ENCODE peak calls at places on chromosomes 5 and 9, in seven cellular contexts. Q is IMR-90, N is lower lobe of right lung, P is GM13976, X is B cell, Z is choroid plexus epithelial cell, B is chondrocyte. A is an unnamed sample.

GRCh38 chr5:116402235-116402634 is 172.4 kb downstream of the SEMA6A start:
- DNase-seq in Q (no peak), N (no peak), P (no peak), X (no peak), Z (no peak), B (no peak), A (no peak)

GRCh38 chr9:93031629-93032431 is 26.7 kb upstream of the SUSD3 start:
- DNase-seq in Q (no peak), N (no peak), P (no peak), X (no peak), Z (no peak), B (no peak), A (no peak)

GRCh38 chr9:70553718-70554673 is 139.5 kb upstream of the KLF9 start:
- DNase-seq in Q (peak), N (peak), P (no peak), X (no peak), Z (peak), B (no peak), A (no peak)

GRCh38 chr9:69599232-69599971 is 72.8 kb downstream of the APBA1 start:
- DNase-seq in Q (no peak), N (no peak), P (no peak), X (no peak), Z (no peak), B (no peak), A (no peak)

GRCh38 chr9:93958875-93959682 is 3.9 kb upstream of the BARX1 start:
- DNase-seq in Q (peak), N (no peak), P (no peak), X (no peak), Z (peak), B (peak), A (no peak)

GRCh38 chr5:89988998-89989690 is 420.4 kb downstream of the CETN3 start:
- DNase-seq in Q (no peak), N (no peak), P (no peak), X (no peak), Z (peak), B (no peak), A (no peak)

GRCh38 chr9:4175846-4176245 is 124.0 kb downstream of the GLIS3 start:
- DNase-seq in Q (peak), N (no peak), P (no peak), X (no peak), Z (no peak), B (no peak), A (no peak)

GRCh38 chr5:165631235-165631634 is 2125.8 kb downstream of the MAT2B start:
- DNase-seq in Q (no peak), N (no peak), P (no peak), X (no peak), Z (peak), B (no peak), A (no peak)

GRCh38 chr9:137580209-137580957 is 1.7 kb upstream of the DPH7 start:
- DNase-seq in Q (no peak), N (no peak), P (no peak), X (no peak), Z (no peak), B (no peak), A (no peak)

GRCh38 chr5:80806929-80807328 is 152.1 kb upstream of the DHFR start:
- DNase-seq in Q (no peak), N (no peak), P (no peak), X (no peak), Z (no peak), B (no peak), A (no peak)

GRCh38 chr5:132385321-132386105 is 16.0 kb downstream of the SLC22A5 start:
- DNase-seq in Q (peak), N (no peak), P (peak), X (peak), Z (peak), B (no peak), A (peak)

GRCh38 chr5:131413605-131414559 is 150.0 kb downstream of the CDC42SE2 start:
- DNase-seq in Q (no peak), N (no peak), P (peak), X (no peak), Z (peak), B (no peak), A (peak)

GRCh38 chr9:103361906-103362305 is 366.8 kb downstream of the CYLC2 start:
- DNase-seq in Q (no peak), N (no peak), P (no peak), X (no peak), Z (no peak), B (no peak), A (no peak)

GRCh38 chr5:154240595-154240994 is 50.1 kb downstream of the GALNT10 start:
- DNase-seq in Q (no peak), N (no peak), P (no peak), X (no peak), Z (no peak), B (no peak), A (no peak)

GRCh38 chr5:131814990-131815389 is 18.2 kb upstream of the FNIP1 start:
- DNase-seq in Q (peak), N (no peak), P (no peak), X (no peak), Z (peak), B (no peak), A (no peak)

GRCh38 chr5:113510836-113511451 is 2.5 kb upstream of the YTHDC2 start:
- DNase-seq in Q (peak), N (no peak), P (peak), X (no peak), Z (peak), B (no peak), A (peak)

GRCh38 chr5:113514263-113514590 is 733 bp downstream of the YTHDC2 start:
- DNase-seq in Q (no peak), N (no peak), P (peak), X (no peak), Z (no peak), B (no peak), A (peak)

GRCh38 chr5:113508756-113509155 is 4.7 kb upstream of the YTHDC2 start:
- DNase-seq in Q (no peak), N (no peak), P (no peak), X (no peak), Z (no peak), B (no peak), A (no peak)

GRCh38 chr5:113512341-113512740 is 1.2 kb upstream of the YTHDC2 start:
- DNase-seq in Q (no peak), N (no peak), P (no peak), X (no peak), Z (no peak), B (no peak), A (no peak)

GRCh38 chr5:113513384-113514262 is at the start of gene YTHDC2:
- DNase-seq in Q (peak), N (peak), P (peak), X (peak), Z (peak), B (peak), A (peak)
- TF ChIP-seq CTCF in Q (peak), N (no peak), P (peak), X (peak), Z (peak), B (peak), A (peak)

GRCh38 chr5:36943584-36943983 is 67.0 kb downstream of the NIPBL start:
- DNase-seq in Q (no peak), N (no peak), P (no peak), X (no peak), Z (no peak), B (no peak), A (no peak)

GRCh38 chr5:36946101-36946500 is 69.5 kb downstream of the NIPBL start:
- DNase-seq in Q (no peak), N (no peak), P (no peak), X (no peak), Z (no peak), B (no peak), A (no peak)

GRCh38 chr5:36945687-36946086 is 69.1 kb downstream of the NIPBL start:
- DNase-seq in Q (no peak), N (no peak), P (no peak), X (no peak), Z (no peak), B (no peak), A (no peak)

GRCh38 chr5:36944024-36944423 is 67.5 kb downstream of the NIPBL start:
- DNase-seq in Q (no peak), N (no peak), P (no peak), X (no peak), Z (no peak), B (no peak), A (no peak)

DNA sequence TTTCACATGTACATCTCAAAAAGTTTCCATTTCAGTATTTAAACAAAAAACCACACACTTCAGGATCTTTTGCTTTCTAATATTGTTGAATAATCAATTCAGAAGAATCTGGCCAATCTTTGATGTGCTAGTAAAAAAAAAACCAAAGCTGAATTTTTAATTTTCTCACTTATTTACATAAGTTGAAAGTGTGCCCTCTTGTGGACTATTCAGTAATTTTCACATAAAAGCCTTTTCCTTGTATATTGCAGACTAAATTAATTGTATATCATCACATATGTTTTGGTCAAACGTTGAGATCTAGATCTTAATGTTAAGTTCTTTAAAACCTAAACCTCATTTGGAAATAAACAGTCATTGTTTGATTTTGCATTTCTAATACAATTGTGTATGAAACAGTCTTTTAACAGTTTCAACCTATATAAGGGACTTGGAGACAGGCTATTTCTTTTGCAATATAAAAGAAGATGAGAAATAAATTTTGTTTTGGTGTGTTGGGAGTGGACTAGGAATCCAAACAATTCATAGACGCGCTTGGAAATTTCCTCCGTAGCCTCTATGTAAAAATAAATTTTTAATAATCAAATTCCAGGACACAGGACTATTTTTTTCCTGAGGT is 68.1 kb downstream of the NIPBL start:
- DNase-seq in Q (peak), N (no peak), P (peak), X (no peak), Z (peak), B (no peak), A (peak)
- TF ChIP-seq CTCF in Q (peak), N (peak), P (peak), X (peak), Z (peak), B (peak), A (peak)

DNA sequence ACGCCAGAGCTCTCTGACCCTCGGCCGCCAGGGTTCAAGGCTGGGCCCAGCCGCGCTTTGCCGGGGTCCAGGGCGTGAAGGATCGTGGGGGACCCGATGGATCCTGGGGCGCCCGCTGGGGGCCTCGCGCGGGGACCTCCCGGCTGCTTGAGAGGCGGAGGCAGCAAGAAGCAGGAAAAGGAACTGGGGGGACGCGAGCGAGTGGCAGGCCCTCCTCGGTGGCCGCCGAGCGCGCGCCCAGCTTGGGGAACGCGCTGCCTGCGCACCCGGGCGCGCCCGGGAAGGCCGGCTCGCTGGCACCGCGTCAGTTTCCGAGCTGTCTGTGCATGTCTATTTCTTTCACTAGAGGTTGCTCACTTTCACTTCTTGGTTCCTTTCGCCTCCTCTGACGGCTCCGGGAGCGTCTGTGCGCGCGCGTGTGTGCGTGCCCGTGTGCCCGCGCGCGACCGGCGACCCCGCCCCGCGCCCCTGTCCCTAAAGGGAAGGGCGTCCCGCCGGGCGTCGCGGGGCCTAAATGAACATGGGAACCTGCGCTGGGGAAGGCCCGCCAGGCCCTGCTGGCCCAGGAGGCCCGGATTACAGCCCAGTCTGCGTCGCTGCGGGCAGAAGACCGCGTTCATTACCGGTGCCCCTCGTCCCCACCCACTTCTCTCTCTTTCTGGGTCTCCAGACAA is 205.5 kb upstream of the IER5L start:
- DNase-seq in Q (peak), N (peak), P (peak), X (peak), Z (peak), B (peak), A (peak)
- TF ChIP-seq CTCF in Q (peak), N (peak), P (no peak), X (no peak), Z (peak), B (peak), A (peak)

GRCh38 chr5:147481376-147481775 is 28.5 kb downstream of the DPYSL3 start:
- DNase-seq in Q (peak), N (no peak), P (no peak), X (no peak), Z (peak), B (no peak), A (no peak)

GRCh38 chr5:147482426-147483196 is 27.3 kb downstream of the DPYSL3 start:
- DNase-seq in Q (no peak), N (no peak), P (no peak), X (no peak), Z (peak), B (no peak), A (no peak)

GRCh38 chr5:147479431-147479830 is 30.4 kb downstream of the DPYSL3 start:
- DNase-seq in Q (no peak), N (no peak), P (peak), X (no peak), Z (no peak), B (no peak), A (no peak)

GRCh38 chr5:147481857-147482256 is 28.0 kb downstream of the DPYSL3 start:
- DNase-seq in Q (peak), N (no peak), P (peak), X (no peak), Z (peak), B (no peak), A (no peak)

GRCh38 chr5:147479949-147480348 is 29.9 kb downstream of the DPYSL3 start:
- DNase-seq in Q (peak), N (no peak), P (no peak), X (no peak), Z (no peak), B (no peak), A (no peak)
- TF ChIP-seq CTCF in Q (no peak), N (no peak), P (no peak), X (no peak), Z (no peak), B (no peak), A (no peak)

GRCh38 chr5:980941-981340 is 27.7 kb upstream of the NKD2 start:
- DNase-seq in Q (no peak), N (no peak), P (no peak), X (no peak), Z (no peak), B (no peak), A (no peak)

GRCh38 chr5:983238-983524 is 25.4 kb upstream of the NKD2 start:
- DNase-seq in Q (no peak), N (no peak), P (no peak), X (no peak), Z (no peak), B (peak), A (no peak)

GRCh38 chr5:981466-981865 is 27.1 kb upstream of the NKD2 start:
- DNase-seq in Q (no peak), N (no peak), P (no peak), X (no peak), Z (no peak), B (no peak), A (no peak)

GRCh38 chr5:983568-983967 is 25.0 kb upstream of the NKD2 start:
- DNase-seq in Q (no peak), N (no peak), P (no peak), X (no peak), Z (no peak), B (no peak), A (no peak)

GRCh38 chr5:982377-983237 is 26.0 kb upstream of the NKD2 start:
- DNase-seq in Q (no peak), N (no peak), P (no peak), X (no peak), Z (no peak), B (no peak), A (no peak)
- TF ChIP-seq CTCF in Q (peak), N (no peak), P (no peak), X (no peak), Z (peak), B (peak), A (peak)

GRCh38 chr9:12424243-12424642 is 268.9 kb upstream of the TYRP1 start:
- DNase-seq in Q (no peak), N (no peak), P (no peak), X (no peak), Z (no peak), B (no peak), A (no peak)

GRCh38 chr9:12426198-12426864 is 266.9 kb upstream of the TYRP1 start:
- DNase-seq in Q (no peak), N (no peak), P (no peak), X (no peak), Z (peak), B (no peak), A (no peak)
- TF ChIP-seq CTCF in Q (no peak), N (no peak), P (no peak), X (no peak), Z (peak), B (peak), A (no peak)

GRCh38 chr9:29021632-29022031 is 1448.4 kb upstream of the C9orf72 start:
- DNase-seq in Q (no peak), N (no peak), P (no peak), X (no peak), Z (no peak), B (no peak), A (no peak)
- TF ChIP-seq CTCF in Q (no peak), N (no peak), P (no peak), X (no peak), Z (no peak), B (no peak), A (no peak)

GRCh38 chr5:61768692-61769281 is 436.7 kb downstream of the ZSWIM6 start:
- DNase-seq in Q (peak), N (no peak), P (peak), X (no peak), Z (peak), B (no peak), A (peak)
- TF ChIP-seq CTCF in Q (peak), N (peak), P (peak), X (peak), Z (peak), B (peak), A (peak)

A was measured in GM12865.